ENCODE peak calls at places on chromosomes 4 and X, in eight cellular contexts. One of them, this sample, is unnamed.

GRCh38 chrX:23765449-23765848 is 17.5 kb upstream of the SAT1 start:
- DNase-seq in Panc1: no peak
- DNase-seq in Peyer's patch: no peak
- DNase-seq in activated CD4-positive, alpha-beta T cell treated with anti-CD3 and anti-CD28 coated beads, Interleukin-2, amount 50 U/mL, for 4 hours: no peak
- DNase-seq in fibroblast of the conjunctiva: no peak
- DNase-seq in HT-29: no peak
- DNase-seq in GM10248: no peak
- DNase-seq in amniotic stem cell: no peak
- DNase-seq in this sample: no peak

GRCh38 chr4:142893012-142893411 is 46.9 kb upstream of the INPP4B start:
- DNase-seq in Panc1: no peak
- DNase-seq in Peyer's patch: no peak
- DNase-seq in activated CD4-positive, alpha-beta T cell treated with anti-CD3 and anti-CD28 coated beads, Interleukin-2, amount 50 U/mL, for 4 hours: no peak
- DNase-seq in fibroblast of the conjunctiva: no peak
- DNase-seq in HT-29: no peak
- DNase-seq in GM10248: no peak
- DNase-seq in amniotic stem cell: no peak
- DNase-seq in this sample: no peak

GRCh38 chr4:112423591-112423990 is 92.4 kb downstream of the NEUROG2 start:
- DNase-seq in Panc1: no peak
- DNase-seq in Peyer's patch: no peak
- DNase-seq in activated CD4-positive, alpha-beta T cell treated with anti-CD3 and anti-CD28 coated beads, Interleukin-2, amount 50 U/mL, for 4 hours: no peak
- DNase-seq in fibroblast of the conjunctiva: no peak
- DNase-seq in HT-29: no peak
- DNase-seq in GM10248: no peak
- DNase-seq in amniotic stem cell: no peak
- DNase-seq in this sample: no peak

GRCh38 chrX:154750301-154751120 is at the start of gene GAB3:
- DNase-seq in Panc1: no peak
- DNase-seq in Peyer's patch: peak; percentile 48
- DNase-seq in activated CD4-positive, alpha-beta T cell treated with anti-CD3 and anti-CD28 coated beads, Interleukin-2, amount 50 U/mL, for 4 hours: no peak
- DNase-seq in fibroblast of the conjunctiva: no peak
- DNase-seq in HT-29: no peak
- DNase-seq in GM10248: peak; percentile 32
- DNase-seq in amniotic stem cell: no peak
- DNase-seq in this sample: no peak

GRCh38 chrX:85836868-85837267 is 210.5 kb downstream of the CHM start:
- DNase-seq in Panc1: no peak
- DNase-seq in Peyer's patch: no peak
- DNase-seq in activated CD4-positive, alpha-beta T cell treated with anti-CD3 and anti-CD28 coated beads, Interleukin-2, amount 50 U/mL, for 4 hours: no peak
- DNase-seq in fibroblast of the conjunctiva: peak; percentile 6
- DNase-seq in HT-29: no peak
- DNase-seq in GM10248: no peak
- DNase-seq in amniotic stem cell: no peak
- DNase-seq in this sample: no peak

GRCh38 chr4:2937146-2937857 is 25.9 kb downstream of the NOP14 start:
- DNase-seq in Panc1: peak; percentile 46
- DNase-seq in Peyer's patch: no peak
- DNase-seq in activated CD4-positive, alpha-beta T cell treated with anti-CD3 and anti-CD28 coated beads, Interleukin-2, amount 50 U/mL, for 4 hours: no peak
- DNase-seq in fibroblast of the conjunctiva: no peak
- DNase-seq in HT-29: peak; percentile 82
- DNase-seq in GM10248: peak; percentile 47
- DNase-seq in amniotic stem cell: no peak
- DNase-seq in this sample: no peak

GRCh38 chrX:103565752-103566151 is 19.6 kb upstream of the TCEAL4 start:
- DNase-seq in Panc1: no peak
- DNase-seq in Peyer's patch: no peak
- DNase-seq in activated CD4-positive, alpha-beta T cell treated with anti-CD3 and anti-CD28 coated beads, Interleukin-2, amount 50 U/mL, for 4 hours: no peak
- DNase-seq in fibroblast of the conjunctiva: peak; percentile 4
- DNase-seq in HT-29: no peak
- DNase-seq in GM10248: no peak
- DNase-seq in amniotic stem cell: peak; percentile 1
- DNase-seq in this sample: no peak

GRCh38 chrX:9988762-9989161 is 21.6 kb downstream of the CLDN34 start:
- DNase-seq in Panc1: no peak
- DNase-seq in Peyer's patch: no peak
- DNase-seq in activated CD4-positive, alpha-beta T cell treated with anti-CD3 and anti-CD28 coated beads, Interleukin-2, amount 50 U/mL, for 4 hours: no peak
- DNase-seq in fibroblast of the conjunctiva: no peak
- DNase-seq in HT-29: peak; percentile 32
- DNase-seq in GM10248: no peak
- DNase-seq in amniotic stem cell: no peak
- DNase-seq in this sample: no peak

GRCh38 chr4:89284828-89285227 is 22.8 kb downstream of the GPRIN3 start:
- DNase-seq in Panc1: no peak
- DNase-seq in Peyer's patch: no peak
- DNase-seq in activated CD4-positive, alpha-beta T cell treated with anti-CD3 and anti-CD28 coated beads, Interleukin-2, amount 50 U/mL, for 4 hours: no peak
- DNase-seq in fibroblast of the conjunctiva: no peak
- DNase-seq in HT-29: no peak
- DNase-seq in GM10248: no peak
- DNase-seq in amniotic stem cell: no peak
- DNase-seq in this sample: no peak

GRCh38 chr4:8260656-8261111 is 8.9 kb upstream of the HTRA3 start:
- DNase-seq in Panc1: no peak
- DNase-seq in Peyer's patch: no peak
- DNase-seq in activated CD4-positive, alpha-beta T cell treated with anti-CD3 and anti-CD28 coated beads, Interleukin-2, amount 50 U/mL, for 4 hours: no peak
- DNase-seq in fibroblast of the conjunctiva: peak; percentile 65
- DNase-seq in HT-29: no peak
- DNase-seq in GM10248: no peak
- DNase-seq in amniotic stem cell: no peak
- DNase-seq in this sample: no peak

This sample was measured in SK-N-MC.